ENCODE peak calls at places on chromosomes 5 and 9, in six cellular contexts. N is MCF 10A, U is neural crest cell, G is cardiac fibroblast, T is sigmoid colon, X is transverse colon. F is an unnamed sample.

GRCh38 chr5:1745806-1746370 is 53.7 kb downstream of the MRPL36 start:
- DNase-seq in N (no peak), U (no peak), G (no peak), T (no peak), X (peak), F (no peak)

GRCh38 chr9:37040508-37041127 is 6.5 kb upstream of the PAX5 start:
- DNase-seq in N (no peak), U (no peak), G (no peak), T (no peak), X (no peak), F (no peak)

GRCh38 chr9:75086443-75087278 is 1.3 kb downstream of the NMRK1 start:
- DNase-seq in N (no peak), U (no peak), G (no peak), T (no peak), X (peak), F (no peak)

GRCh38 chr9:88531920-88532319 is 3.1 kb upstream of the NXNL2 start:
- DNase-seq in N (no peak), U (no peak), G (no peak), T (no peak), X (no peak), F (no peak)

GRCh38 chr5:2338686-2339085 is 412.8 kb downstream of the IRX2 start:
- DNase-seq in N (no peak), U (no peak), G (no peak), T (no peak), X (no peak), F (no peak)

GRCh38 chr9:16718296-16718695 is 152.2 kb downstream of the BNC2 start:
- DNase-seq in N (no peak), U (no peak), G (peak), T (no peak), X (no peak), F (no peak)

GRCh38 chr9:112731971-112732370 is 14.1 kb upstream of the INIP start:
- DNase-seq in N (no peak), U (no peak), G (no peak), T (no peak), X (peak), F (no peak)

GRCh38 chr9:127550751-127551150 is 61.3 kb upstream of the STXBP1 start:
- DNase-seq in N (no peak), U (no peak), G (no peak), T (no peak), X (peak), F (no peak)

GRCh38 chr5:96288166-96288844 is 144.7 kb downstream of the PCSK1 start:
- DNase-seq in N (peak), U (no peak), G (peak), T (no peak), X (no peak), F (no peak)

GRCh38 chr9:136489731-136490130 is 6.9 kb upstream of the SEC16A start:
- DNase-seq in N (no peak), U (no peak), G (no peak), T (no peak), X (no peak), F (no peak)

GRCh38 chr5:21918451-21918850 is 934.7 kb downstream of the CDH12 start:
- DNase-seq in N (no peak), U (no peak), G (no peak), T (no peak), X (no peak), F (no peak)

GRCh38 chr5:176739461-176740051 is 70.8 kb upstream of the UNC5A start:
- DNase-seq in N (no peak), U (no peak), G (no peak), T (peak), X (no peak), F (no peak)

GRCh38 chr5:116492016-116492623 is 82.5 kb downstream of the SEMA6A start:
- DNase-seq in N (peak), U (no peak), G (peak), T (no peak), X (no peak), F (no peak)

GRCh38 chr5:73836607-73837006 is 210.6 kb downstream of the ARHGEF28 start:
- DNase-seq in N (no peak), U (no peak), G (no peak), T (no peak), X (no peak), F (no peak)

GRCh38 chr9:93209576-93210323 is 25.8 kb downstream of the WNK2 start:
- DNase-seq in N (no peak), U (no peak), G (no peak), T (no peak), X (no peak), F (no peak)

GRCh38 chr9:133712221-133713100 is 25.7 kb downstream of the SARDH start:
- DNase-seq in N (no peak), U (no peak), G (no peak), T (peak), X (no peak), F (peak)

GRCh38 chr5:39755452-39755851 is 330.7 kb upstream of the DAB2 start:
- DNase-seq in N (no peak), U (no peak), G (peak), T (no peak), X (no peak), F (no peak)

GRCh38 chr9:105148328-105149006 is 96.0 kb upstream of the SLC44A1 start:
- DNase-seq in N (no peak), U (no peak), G (no peak), T (no peak), X (no peak), F (no peak)

GRCh38 chr5:72138943-72139467 is 31.7 kb downstream of the MAP1B start:
- DNase-seq in N (peak), U (no peak), G (peak), T (no peak), X (no peak), F (no peak)

GRCh38 chr5:77871946-77872345 is 95.8 kb upstream of the TBCA start:
- DNase-seq in N (no peak), U (no peak), G (no peak), T (no peak), X (no peak), F (no peak)

GRCh38 chr9:34413229-34413852 is 36.6 kb upstream of the MYORG start:
- DNase-seq in N (peak), U (peak), G (peak), T (no peak), X (peak), F (peak)

GRCh38 chr9:32866292-32866691 is 83.0 kb downstream of the TMEM215 start:
- DNase-seq in N (no peak), U (no peak), G (no peak), T (no peak), X (no peak), F (no peak)

GRCh38 chr9:132588501-132589147 is 6.2 kb downstream of the BARHL1 start:
- DNase-seq in N (no peak), U (no peak), G (no peak), T (no peak), X (no peak), F (no peak)

GRCh38 chr9:137168907-137169763 is 716 bp downstream of the LRRC26 start:
- DNase-seq in N (peak), U (no peak), G (peak), T (no peak), X (peak), F (peak)

GRCh38 chr9:91795500-91796241 is 154.4 kb downstream of the ROR2 start:
- DNase-seq in N (peak), U (no peak), G (no peak), T (peak), X (no peak), F (no peak)

GRCh38 chr9:105722099-105722498 is 27.8 kb downstream of the TMEM38B start:
- DNase-seq in N (no peak), U (no peak), G (no peak), T (no peak), X (no peak), F (no peak)

GRCh38 chr5:32325067-32325466 is 12.3 kb upstream of the MTMR12 start:
- DNase-seq in N (no peak), U (no peak), G (peak), T (no peak), X (no peak), F (no peak)

GRCh38 chr5:142939884-142940283 is 169.7 kb downstream of the ARHGAP26 start:
- DNase-seq in N (no peak), U (no peak), G (no peak), T (no peak), X (no peak), F (no peak)

GRCh38 chr9:116673375-116673774 is 13.7 kb upstream of the TRIM32 start:
- DNase-seq in N (no peak), U (no peak), G (no peak), T (no peak), X (no peak), F (no peak)

GRCh38 chr9:98993570-98993945 is 49.9 kb downstream of the COL15A1 start:
- DNase-seq in N (peak), U (no peak), G (peak), T (no peak), X (peak), F (no peak)

GRCh38 chr9:94014066-94014654 is 59.0 kb upstream of the BARX1 start:
- DNase-seq in N (peak), U (no peak), G (peak), T (no peak), X (no peak), F (no peak)

GRCh38 chr5:166342330-166342891 is 1949.0 kb upstream of the WWC1 start:
- DNase-seq in N (no peak), U (no peak), G (no peak), T (no peak), X (no peak), F (no peak)

DNA sequence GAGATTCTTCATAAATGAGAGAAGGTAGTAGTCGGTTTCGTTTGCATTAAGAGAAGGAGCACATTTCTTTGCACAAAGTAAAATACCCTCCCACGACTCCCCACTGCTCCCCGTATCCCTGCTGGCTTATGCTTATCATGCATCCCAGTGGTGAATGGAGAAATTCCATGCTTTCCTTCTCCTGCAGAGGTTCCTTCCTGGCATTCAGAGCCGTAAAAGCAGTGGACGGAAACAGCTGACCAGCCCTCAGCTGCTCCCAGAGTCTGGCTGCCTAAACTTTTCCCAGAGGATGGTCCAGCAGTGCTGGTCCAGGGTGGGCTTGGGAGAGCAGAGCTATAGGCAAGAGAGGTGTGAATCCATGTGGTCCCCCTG is 93.1 kb downstream of the C9orf152 start:
- DNase-seq in N (no peak), U (no peak), G (peak), T (no peak), X (no peak), F (no peak)
- TF ChIP-seq CTCF in N (no peak), U (no peak), G (peak), T (no peak), X (no peak), F (no peak)

DNA sequence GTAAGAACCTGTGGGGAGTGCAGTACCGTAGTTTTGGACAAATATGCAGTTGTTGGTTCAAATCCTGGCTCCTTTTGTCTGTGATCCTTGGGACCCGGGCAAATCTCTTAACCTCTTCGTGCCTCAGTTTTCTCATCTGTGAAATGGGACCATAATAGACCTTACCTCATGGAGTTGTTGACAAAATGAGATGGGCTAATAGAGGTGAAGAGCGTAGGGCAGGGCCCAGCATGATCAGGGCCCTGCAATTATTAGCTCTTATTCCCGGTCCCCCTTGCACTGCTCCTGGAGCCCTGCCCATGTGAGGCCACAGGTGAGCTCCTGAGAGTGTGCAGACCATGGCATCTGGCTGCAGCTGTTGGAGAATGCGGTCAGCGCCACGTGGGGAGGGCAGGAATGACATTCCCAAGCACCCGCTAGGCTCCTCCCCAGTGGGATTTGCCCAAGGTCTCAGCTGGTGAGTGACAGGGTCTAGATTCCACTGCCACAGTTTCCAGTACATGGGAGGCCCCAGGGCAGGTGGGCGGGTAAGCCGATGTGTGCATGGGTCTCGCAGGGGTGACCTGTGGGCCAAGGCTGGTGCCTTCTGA is 41.0 kb downstream of the NEK6 start:
- DNase-seq in N (no peak), U (no peak), G (no peak), T (no peak), X (no peak), F (no peak)
- TF ChIP-seq CTCF in N (no peak), U (no peak), G (no peak), T (no peak), X (no peak), F (no peak)

DNA sequence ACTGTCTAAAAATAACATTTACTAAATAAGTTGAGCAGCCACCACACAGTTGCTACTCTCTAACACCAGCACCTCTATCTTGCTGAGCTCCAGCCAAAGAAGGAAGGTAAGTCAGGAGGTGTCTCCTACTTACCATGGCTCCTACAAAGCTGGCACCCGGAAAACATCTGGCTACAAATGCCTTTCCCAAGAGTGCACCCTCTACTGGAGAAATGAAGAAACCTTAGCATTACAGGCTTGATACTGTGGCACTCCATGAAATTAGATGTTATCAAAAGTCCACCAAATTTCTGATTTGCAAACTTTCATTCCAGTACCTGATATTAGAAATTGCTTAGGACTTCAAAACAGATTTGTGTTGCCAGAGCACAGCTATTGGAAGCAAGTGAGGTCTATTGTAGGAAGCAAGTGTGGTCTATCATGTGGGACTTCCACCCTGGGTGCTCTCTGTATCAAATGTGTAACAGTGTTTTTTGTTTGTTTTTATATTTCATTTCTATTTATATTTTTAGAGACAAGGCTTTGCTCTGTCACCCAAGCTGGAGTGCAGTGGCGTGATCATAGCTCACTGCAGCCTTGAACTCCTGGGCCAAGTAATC is 25.7 kb upstream of the RFK start:
- DNase-seq in N (peak), U (no peak), G (peak), T (no peak), X (no peak), F (no peak)
- TF ChIP-seq CTCF in N (peak), U (peak), G (peak), T (no peak), X (peak), F (peak)

DNA sequence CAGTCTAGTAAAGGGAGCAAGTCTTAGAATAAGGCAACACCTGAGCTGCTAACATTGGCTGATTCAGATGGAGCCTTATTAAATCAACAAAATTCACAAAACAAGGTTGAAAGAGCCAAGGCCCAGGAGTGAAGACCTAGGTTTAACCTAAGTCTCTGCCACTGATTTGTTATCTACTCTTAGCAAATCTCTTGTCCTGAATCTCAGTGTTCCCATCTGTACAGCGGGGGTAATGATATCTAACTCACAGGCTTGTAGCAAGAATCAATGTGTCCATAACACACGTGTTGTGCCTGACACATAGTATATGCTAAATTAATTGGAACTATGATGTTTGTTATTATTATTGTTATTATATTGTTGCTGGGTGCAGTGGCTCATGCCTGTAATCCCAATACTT is 61.0 kb downstream of the PDE6A start:
- DNase-seq in N (no peak), U (no peak), G (no peak), T (no peak), X (no peak), F (no peak)
- TF ChIP-seq CTCF in N (no peak), U (no peak), G (no peak), T (no peak), X (no peak), F (no peak)

DNA sequence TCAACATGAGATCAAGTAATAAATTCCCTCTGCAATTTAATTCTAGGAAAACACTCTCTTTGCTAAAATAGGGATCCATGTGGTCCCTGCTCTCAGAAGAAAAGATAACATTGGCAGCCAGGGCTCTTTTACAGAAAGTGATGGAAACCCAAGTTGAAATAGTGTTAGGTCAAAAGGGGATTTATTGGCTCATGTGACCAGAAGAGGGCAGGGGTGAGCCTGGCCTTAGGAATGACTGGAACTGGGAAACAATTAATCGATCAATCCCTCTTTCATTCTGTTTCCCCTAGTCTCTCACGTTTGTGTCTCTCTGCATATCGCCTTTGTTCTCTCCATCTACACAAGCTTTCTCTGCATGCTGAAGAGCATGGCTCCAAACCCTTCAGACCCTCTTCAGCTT is 58.3 kb upstream of the ALDH1B1 start:
- DNase-seq in N (peak), U (no peak), G (peak), T (no peak), X (no peak), F (no peak)
- TF ChIP-seq CTCF in N (peak), U (peak), G (peak), T (no peak), X (peak), F (no peak)

DNA sequence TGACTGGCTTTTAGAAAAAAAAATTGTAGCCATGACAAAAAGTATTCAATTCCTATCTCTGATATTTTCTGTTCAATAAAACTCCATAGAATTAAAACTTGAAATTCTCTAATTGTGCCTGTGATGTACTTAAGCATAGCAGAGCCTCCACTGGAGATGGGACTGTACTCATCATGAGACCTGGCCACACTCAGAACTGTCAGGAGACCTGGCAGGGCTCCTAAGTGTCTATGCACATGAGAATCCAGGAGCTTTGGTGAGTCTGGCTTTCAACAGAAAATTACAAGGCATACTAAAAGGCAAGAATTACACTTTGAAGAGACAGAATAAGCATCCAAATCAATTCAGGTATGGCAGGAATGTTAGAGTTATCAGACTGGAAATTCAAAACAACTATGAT is 26.7 kb upstream of the ERCC6L2 start:
- DNase-seq in N (no peak), U (no peak), G (no peak), T (no peak), X (no peak), F (no peak)
- TF ChIP-seq CTCF in N (no peak), U (no peak), G (no peak), T (no peak), X (no peak), F (no peak)

GRCh38 chr9:90773593-90773992 is 28.0 kb upstream of the SYK start:
- DNase-seq in N (peak), U (no peak), G (no peak), T (no peak), X (peak), F (no peak)
- TF ChIP-seq CTCF in N (peak), U (peak), G (no peak), T (no peak), X (peak), F (no peak)

DNA sequence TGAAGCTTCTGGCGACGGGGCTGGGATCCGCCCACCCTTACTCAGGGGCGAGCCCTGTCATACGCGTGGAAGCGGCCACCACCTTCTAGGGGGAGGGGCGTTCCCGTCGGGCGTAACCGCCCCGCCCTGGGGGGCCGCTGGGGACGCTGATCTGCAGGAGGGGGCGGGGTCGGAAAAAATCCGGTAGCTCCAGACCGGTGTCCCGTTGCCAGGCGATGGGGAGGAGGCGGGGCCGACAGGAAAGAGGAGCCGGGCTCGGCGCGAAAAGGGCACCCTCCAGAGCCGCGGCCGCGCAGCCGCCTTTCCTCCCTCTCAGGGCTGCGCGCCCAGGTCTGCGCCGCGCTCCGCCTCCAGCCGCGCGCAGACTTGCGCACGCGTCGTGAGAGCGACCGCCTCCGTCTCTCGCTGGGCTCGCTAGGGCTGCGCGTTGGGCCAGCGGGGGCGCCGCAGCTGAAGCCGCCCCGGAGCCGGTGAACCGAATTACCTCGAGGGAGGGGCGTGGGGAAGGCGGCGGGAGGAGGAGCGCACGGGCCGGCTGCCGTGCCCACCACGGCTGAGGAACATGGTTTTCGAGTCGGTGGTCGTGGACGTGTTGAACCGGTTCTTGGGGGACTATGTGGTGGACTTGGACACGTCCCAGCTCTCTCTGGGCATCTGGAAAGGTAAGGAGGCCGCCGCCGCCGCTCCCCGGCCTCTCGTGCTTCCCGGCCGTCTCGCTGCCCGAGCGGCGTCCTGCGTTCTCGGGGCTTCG is at the start of gene VPS13A:
- DNase-seq in N (peak), U (peak), G (peak), T (peak), X (peak), F (peak)
- TF ChIP-seq CTCF in N (no peak), U (peak), G (no peak), T (no peak), X (no peak), F (no peak)

F was measured in mesothelial cell of epicardium.